ENCODE peak calls at places on chromosome 9, in nine cellular contexts. K is uterus, C is heart left ventricle, A is prostate gland, M is ovary, J is gastrocnemius medialis, X is right lobe of liver, T is stomach, P is esophagus squamous epithelium. H is an unnamed sample. For H3K36me3, the result is how much of the 10 kb centered on the place peaks cover.

GRCh38 chr9:134325813-134326753 is at the start of gene RXRA:
- DNase-seq in K (peak), C (peak), A (peak), M (peak), J (peak), X (peak), T (peak), P (no peak), H (peak)

GRCh38 chr9:98929096-98929495 is 14.6 kb upstream of the COL15A1 start:
- DNase-seq in K (no peak), C (no peak), A (no peak), M (no peak), J (no peak), X (no peak), T (no peak), P (no peak), H (no peak)

GRCh38 chr9:131738838-131739191 is 1.1 kb downstream of the RAPGEF1 start:
- DNase-seq in K (no peak), C (no peak), A (no peak), M (no peak), J (peak), X (peak), T (peak), P (no peak), H (peak)

GRCh38 chr9:93094294-93095204 is 1.5 kb upstream of the CARD19 start:
- DNase-seq in K (peak), C (peak), A (no peak), M (peak), J (peak), X (peak), T (no peak), P (no peak), H (peak)

GRCh38 chr9:36218011-36218410 is 27.3 kb downstream of the CLTA start:
- DNase-seq in K (no peak), C (no peak), A (no peak), M (no peak), J (no peak), X (no peak), T (no peak), P (no peak), H (no peak)

GRCh38 chr9:122498883-122499288 is 11.7 kb upstream of the OR1J2 start:
- DNase-seq in K (no peak), C (no peak), A (peak), M (no peak), J (no peak), X (no peak), T (no peak), P (no peak), H (no peak)

GRCh38 chr9:91421987-91422765 is 1.5 kb downstream of the NFIL3 start:
- DNase-seq in K (peak), C (no peak), A (peak), M (peak), J (peak), X (peak), T (no peak), P (no peak), H (peak)

GRCh38 chr9:99169982-99170761 is 51.6 kb downstream of the ALG2 start:
- DNase-seq in K (no peak), C (no peak), A (no peak), M (no peak), J (no peak), X (no peak), T (no peak), P (no peak), H (no peak)

GRCh38 chr9:14033067-14033466 is 280.9 kb downstream of the NFIB start:
- DNase-seq in K (no peak), C (no peak), A (no peak), M (no peak), J (no peak), X (no peak), T (no peak), P (no peak), H (no peak)

GRCh38 chr9:123685489-123686083 is 244.3 kb downstream of the DENND1A start:
- DNase-seq in K (no peak), C (no peak), A (no peak), M (no peak), J (no peak), X (no peak), T (no peak), P (no peak), H (no peak)

GRCh38 chr9:137301086-137301947 is 754 bp downstream of the NRARP start:
- DNase-seq in K (no peak), C (peak), A (peak), M (peak), J (no peak), X (no peak), T (peak), P (no peak), H (peak)

GRCh38 chr9:70587143-70587710 is 172.8 kb upstream of the KLF9 start:
- DNase-seq in K (peak), C (peak), A (no peak), M (no peak), J (peak), X (no peak), T (no peak), P (no peak), H (no peak)

GRCh38 chr9:82410306-82410705 is 421.7 kb downstream of the SPATA31D1 start:
- DNase-seq in K (no peak), C (no peak), A (no peak), M (no peak), J (no peak), X (no peak), T (no peak), P (no peak), H (no peak)

GRCh38 chr9:137044502-137045177 is 1.3 kb downstream of the NPDC1 start:
- DNase-seq in K (peak), C (peak), A (no peak), M (no peak), J (no peak), X (no peak), T (peak), P (no peak), H (peak)

GRCh38 chr9:93247099-93247865 is 63.3 kb downstream of the WNK2 start:
- DNase-seq in K (no peak), C (no peak), A (no peak), M (no peak), J (no peak), X (no peak), T (no peak), P (no peak), H (no peak)

GRCh38 chr9:122219856-122220672 is 8.7 kb downstream of the LHX6 start:
- DNase-seq in K (no peak), C (no peak), A (no peak), M (no peak), J (no peak), X (no peak), T (no peak), P (no peak), H (no peak)

GRCh38 chr9:17613723-17614122 is 34.9 kb downstream of the SH3GL2 start:
- DNase-seq in K (no peak), C (no peak), A (no peak), M (no peak), J (no peak), X (no peak), T (no peak), P (no peak), H (no peak)

GRCh38 chr9:69554945-69555344 is 117.2 kb downstream of the APBA1 start:
- DNase-seq in K (no peak), C (no peak), A (no peak), M (no peak), J (no peak), X (no peak), T (no peak), P (no peak), H (no peak)

GRCh38 chr9:137235424-137236237 is 4.9 kb downstream of the SLC34A3 start:
- DNase-seq in K (no peak), C (no peak), A (no peak), M (no peak), J (no peak), X (no peak), T (no peak), P (no peak), H (no peak)

GRCh38 chr9:114303571-114303970 is 19.3 kb upstream of the ORM1 start:
- DNase-seq in K (peak), C (peak), A (no peak), M (no peak), J (no peak), X (peak), T (peak), P (no peak), H (no peak)

GRCh38 chr9:114305189-114305555 is 17.7 kb upstream of the ORM1 start:
- DNase-seq in K (no peak), C (peak), A (no peak), M (no peak), J (no peak), X (no peak), T (no peak), P (no peak), H (no peak)

GRCh38 chr9:114302727-114303126 is 20.2 kb upstream of the ORM1 start:
- DNase-seq in K (peak), C (peak), A (no peak), M (no peak), J (no peak), X (peak), T (peak), P (no peak), H (no peak)

GRCh38 chr9:114304416-114305188 is 18.3 kb upstream of the ORM1 start:
- DNase-seq in K (peak), C (peak), A (no peak), M (no peak), J (no peak), X (peak), T (peak), P (no peak), H (peak)

DNA sequence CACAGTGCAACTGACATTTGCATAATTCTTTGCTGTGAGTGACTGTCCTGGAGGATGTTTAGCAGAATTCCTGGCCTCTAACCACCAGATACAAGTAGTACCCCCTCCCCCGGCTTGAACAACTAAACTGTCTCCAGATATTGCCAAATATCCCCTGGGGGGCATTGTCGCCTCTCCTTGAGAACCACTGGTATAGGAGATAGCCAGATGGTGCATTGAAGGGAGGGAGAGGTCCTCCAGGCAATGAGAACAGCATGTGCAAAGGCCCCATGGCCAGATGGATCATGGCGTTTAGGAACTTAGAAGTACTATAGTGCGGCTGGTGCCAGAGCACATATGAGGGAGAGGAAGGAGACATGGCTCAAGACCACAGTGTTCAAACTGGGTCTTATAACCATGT is 18.9 kb upstream of the ORM1 start:
- DNase-seq in K (peak), C (no peak), A (no peak), M (no peak), J (no peak), X (peak), T (peak), P (no peak), H (peak)
- H3K36me3 ChIP-seq in K (under half), C (under half), A (under half), M (under half), J (under half), X (under half), T (under half), P (under half), H (under half)

GRCh38 chr9:72995131-72996024 is 42.5 kb upstream of the ALDH1A1 start:
- DNase-seq in K (no peak), C (no peak), A (no peak), M (no peak), J (no peak), X (no peak), T (peak), P (no peak), H (no peak)

GRCh38 chr9:72996684-72997314 is 43.9 kb upstream of the ALDH1A1 start:
- DNase-seq in K (no peak), C (no peak), A (no peak), M (no peak), J (no peak), X (no peak), T (no peak), P (no peak), H (no peak)

GRCh38 chr9:72990397-72991182 is 37.7 kb upstream of the ALDH1A1 start:
- DNase-seq in K (no peak), C (no peak), A (no peak), M (no peak), J (no peak), X (no peak), T (no peak), P (no peak), H (no peak)

GRCh38 chr9:72996106-72996505 is 43.3 kb upstream of the ALDH1A1 start:
- DNase-seq in K (no peak), C (no peak), A (no peak), M (no peak), J (no peak), X (no peak), T (no peak), P (no peak), H (no peak)

GRCh38 chr9:72991772-72992171 is 38.9 kb upstream of the ALDH1A1 start:
- DNase-seq in K (no peak), C (no peak), A (no peak), M (no peak), J (no peak), X (no peak), T (no peak), P (no peak), H (no peak)
- TF ChIP-seq POLR2A in K (no peak), C (no peak), A (no peak), M (no peak), J (no peak), X (no peak), T (no peak), P (no peak), H (no peak)

GRCh38 chr9:128635266-128636023 is 21.2 kb downstream of the DYNC2I2 start:
- DNase-seq in K (peak), C (peak), A (peak), M (peak), J (peak), X (peak), T (peak), P (no peak), H (peak)
- H3K36me3 ChIP-seq in K (under half), C (under half), A (under half), M (under half), J (under half), X (under half), T (half or more), P (under half), H (under half)

GRCh38 chr9:20270176-20270575 is 352.1 kb downstream of the MLLT3 start:
- DNase-seq in K (no peak), C (no peak), A (no peak), M (no peak), J (no peak), X (no peak), T (no peak), P (no peak), H (no peak)
- TF ChIP-seq POLR2A in K (no peak), C (no peak), A (no peak), M (no peak), J (no peak), X (no peak), T (no peak), P (no peak), H (no peak)

GRCh38 chr9:127360829-127361228 is 36.1 kb upstream of the SLC2A8 start:
- DNase-seq in K (peak), C (no peak), A (no peak), M (no peak), J (no peak), X (no peak), T (peak), P (no peak), H (no peak)

GRCh38 chr9:127358770-127359169 is 38.2 kb upstream of the SLC2A8 start:
- DNase-seq in K (no peak), C (no peak), A (no peak), M (no peak), J (no peak), X (no peak), T (no peak), P (no peak), H (no peak)

GRCh38 chr9:127360205-127360604 is 36.8 kb upstream of the SLC2A8 start:
- DNase-seq in K (no peak), C (no peak), A (no peak), M (no peak), J (no peak), X (no peak), T (no peak), P (no peak), H (no peak)

GRCh38 chr9:127362829-127363228 is 34.1 kb upstream of the SLC2A8 start:
- DNase-seq in K (no peak), C (no peak), A (no peak), M (no peak), J (no peak), X (no peak), T (no peak), P (no peak), H (no peak)

GRCh38 chr9:127361561-127361960 is 35.4 kb upstream of the SLC2A8 start:
- DNase-seq in K (no peak), C (no peak), A (no peak), M (no peak), J (no peak), X (no peak), T (peak), P (no peak), H (no peak)
- H3K36me3 ChIP-seq in K (under half), C (under half), A (under half), M (under half), J (under half), X (under half), T (under half), P (under half), H (under half)

GRCh38 chr9:132991351-132992300 is 13.1 kb downstream of the GFI1B start:
- DNase-seq in K (no peak), C (no peak), A (no peak), M (no peak), J (no peak), X (no peak), T (no peak), P (no peak), H (no peak)
- TF ChIP-seq POLR2A in K (no peak), C (no peak), A (no peak), M (no peak), J (no peak), X (no peak), T (no peak), P (no peak), H (no peak)